ENCODE peak calls at places on chromosomes 7 and 10, in four cellular contexts. K is uterus, U is HL-60, P is body of pancreas. F is an unnamed sample.

GRCh38 chr7:91082038-91082437 is 182.2 kb upstream of the FZD1 start:
- DNase-seq in K (no peak), P (no peak), U (no peak), F (no peak)

GRCh38 chr10:30589441-30589840 is 40.1 kb downstream of the LYZL2 start:
- DNase-seq in U (no peak), K (no peak), P (no peak), F (no peak)

GRCh38 chr10:57165671-57166070 is 804.6 kb upstream of the ZWINT start:
- DNase-seq in K (no peak), P (no peak), U (no peak), F (no peak)

GRCh38 chr7:106984034-106984433 is 60.5 kb upstream of the PRKAR2B start:
- DNase-seq in P (no peak), K (no peak), U (no peak), F (peak; percentile 9)

GRCh38 chr10:87045434-87045938 is 25.4 kb downstream of the FAM25A start:
- DNase-seq in U (no peak), K (no peak), P (no peak), F (no peak)

GRCh38 chr10:12628964-12629766 is 279.8 kb downstream of the CAMK1D start:
- DNase-seq in P (peak; percentile 27), K (no peak), U (no peak), F (no peak)

GRCh38 chr10:44306762-44307161 is 78.1 kb downstream of the CXCL12 start:
- DNase-seq in K (no peak), U (no peak), P (no peak), F (no peak)

GRCh38 chr7:2158331-2159175 is 74.2 kb downstream of the MAD1L1 start:
- DNase-seq in U (no peak), P (no peak), K (peak; percentile 10), F (no peak)

GRCh38 chr10:68561804-68562649 is 1.9 kb downstream of the TET1 start:
- DNase-seq in U (no peak), P (no peak), K (peak; percentile 33), F (no peak)

GRCh38 chr10:92757066-92757716 is 67.4 kb downstream of the HHEX start:
- DNase-seq in P (peak; percentile 57), U (peak; percentile 83), K (peak; percentile 77), F (peak; percentile 90)

GRCh38 chr10:97188234-97188847 is 2.6 kb upstream of the SLIT1 start:
- DNase-seq in K (no peak), U (no peak), P (no peak), F (no peak)

GRCh38 chr10:108970016-108970415 is 953.3 kb downstream of the XPNPEP1 start:
- DNase-seq in K (no peak), P (no peak), U (no peak), F (no peak)

GRCh38 chr10:36383349-36383748 is 741.3 kb upstream of the FZD8 start:
- DNase-seq in U (no peak), K (no peak), P (no peak), F (no peak)

GRCh38 chr10:75395171-75395954 is 6.2 kb downstream of the ZNF503 start:
- DNase-seq in U (no peak), K (peak; percentile 73), P (peak; percentile 74), F (no peak)

GRCh38 chr10:72250666-72251065 is 23.1 kb upstream of the DDIT4 start:
- DNase-seq in U (no peak), P (peak; percentile 47), K (peak; percentile 80), F (no peak)

GRCh38 chr7:27478104-27478503 is 184.6 kb downstream of the HIBADH start:
- DNase-seq in P (no peak), K (no peak), U (no peak), F (no peak)

GRCh38 chr7:10973061-10973941 is at the start of gene PHF14:
- DNase-seq in K (peak; percentile 97), P (peak; percentile 99), U (peak; percentile 92), F (peak; percentile 96)

GRCh38 chr10:10901906-10902305 is 115.8 kb upstream of the CELF2 start:
- DNase-seq in U (no peak), K (no peak), P (no peak), F (no peak)

GRCh38 chr10:30433779-30434272 is at the start of gene MAP3K8:
- DNase-seq in P (peak; percentile 87), U (peak; percentile 42), K (peak; percentile 89), F (peak; percentile 98)

GRCh38 chr7:141676618-141677017 is 25.3 kb downstream of the DENND11 start:
- DNase-seq in U (no peak), P (no peak), K (no peak), F (no peak)

GRCh38 chr7:134932707-134933370 is 53.5 kb upstream of the AGBL3 start:
- DNase-seq in K (peak; percentile 30), P (no peak), U (no peak), F (peak; percentile 97)

GRCh38 chr10:122632561-122632960 is 67.1 kb downstream of the C10orf120 start:
- DNase-seq in U (no peak), P (no peak), K (no peak), F (no peak)

GRCh38 chr10:63921932-63922713 is 400.9 kb downstream of the REEP3 start:
- DNase-seq in P (no peak), K (no peak), U (no peak), F (no peak)

GRCh38 chr7:81410471-81411117 is 359.3 kb downstream of the HGF start:
- DNase-seq in U (no peak), K (no peak), P (no peak), F (no peak)

GRCh38 chr7:23347682-23348180 is 48.6 kb downstream of the MALSU1 start:
- DNase-seq in K (no peak), P (no peak), U (no peak), F (no peak)

GRCh38 chr10:75377869-75378268 is 23.7 kb downstream of the ZNF503 start:
- DNase-seq in P (no peak), K (no peak), U (no peak), F (no peak)

GRCh38 chr10:123909866-123910265 is 18.3 kb upstream of the CPXM2 start:
- DNase-seq in U (no peak), P (no peak), K (no peak), F (no peak)

GRCh38 chr7:43572516-43573049 is 10.3 kb upstream of the STK17A start:
- DNase-seq in K (no peak), P (no peak), U (peak; percentile 96), F (no peak)

GRCh38 chr7:39509912-39510311 is 56.3 kb upstream of the YAE1 start:
- DNase-seq in U (no peak), P (no peak), K (no peak), F (no peak)

GRCh38 chr7:39507866-39508551 is 58.2 kb upstream of the YAE1 start:
- DNase-seq in U (peak; percentile 32), P (no peak), K (no peak), F (no peak)

GRCh38 chr7:39510738-39511372 is 55.3 kb upstream of the YAE1 start:
- DNase-seq in U (no peak), P (no peak), K (no peak), F (no peak)

GRCh38 chr7:39504963-39505362 is 61.2 kb upstream of the YAE1 start:
- DNase-seq in K (no peak), U (no peak), P (peak; percentile 14), F (no peak)

DNA sequence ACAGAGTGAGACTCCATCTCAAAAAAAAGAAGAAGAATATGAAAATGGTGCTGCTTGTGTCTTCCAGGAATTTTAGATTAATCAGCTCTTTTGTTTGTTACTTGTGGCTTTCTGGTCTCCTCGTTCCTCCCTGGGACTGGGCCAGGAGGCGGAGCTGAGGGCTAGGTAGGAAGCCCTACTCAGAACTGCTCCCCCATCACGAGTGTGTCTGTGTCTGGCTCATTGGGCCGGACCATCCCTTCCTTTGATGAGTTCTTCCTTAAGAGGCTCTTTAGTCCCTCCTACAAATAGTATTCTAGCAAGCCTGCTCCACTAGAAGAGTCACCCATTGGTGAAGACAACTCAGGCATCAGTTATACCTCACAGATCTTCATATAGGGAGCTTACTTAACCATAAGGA is 56.8 kb upstream of the YAE1 start:
- DNase-seq in U (no peak), K (no peak), P (no peak), F (no peak)
- H3K27ac ChIP-seq in U (no peak overlapping the region), K (no peak overlapping the region), P (no peak overlapping the region), F (no peak overlapping the region)

GRCh38 chr7:48087349-48087748 is 1.7 kb upstream of the UPP1 start:
- DNase-seq in U (no peak), P (no peak), K (no peak), F (no peak)
- TF ChIP-seq CTCF in U (no peak), P (no peak), K (no peak), F (no peak)

GRCh38 chr10:4276151-4276550 is 491.1 kb upstream of the KLF6 start:
- DNase-seq in U (no peak), P (no peak), K (no peak), F (no peak)

GRCh38 chr10:4281207-4281825 is 496.3 kb upstream of the KLF6 start:
- DNase-seq in K (no peak), U (no peak), P (no peak), F (no peak)

GRCh38 chr10:4280481-4281206 is 495.6 kb upstream of the KLF6 start:
- DNase-seq in U (no peak), P (peak; percentile 22), K (no peak), F (no peak)

GRCh38 chr10:4279649-4280048 is 494.6 kb upstream of the KLF6 start:
- DNase-seq in P (no peak), U (no peak), K (no peak), F (no peak)

GRCh38 chr10:4278161-4278560 is 493.2 kb upstream of the KLF6 start:
- DNase-seq in U (no peak), K (no peak), P (no peak), F (no peak)
- H3K4me3 ChIP-seq in U (no peak overlapping the region), K (no peak overlapping the region), P (no peak overlapping the region), F (no peak overlapping the region)

DNA sequence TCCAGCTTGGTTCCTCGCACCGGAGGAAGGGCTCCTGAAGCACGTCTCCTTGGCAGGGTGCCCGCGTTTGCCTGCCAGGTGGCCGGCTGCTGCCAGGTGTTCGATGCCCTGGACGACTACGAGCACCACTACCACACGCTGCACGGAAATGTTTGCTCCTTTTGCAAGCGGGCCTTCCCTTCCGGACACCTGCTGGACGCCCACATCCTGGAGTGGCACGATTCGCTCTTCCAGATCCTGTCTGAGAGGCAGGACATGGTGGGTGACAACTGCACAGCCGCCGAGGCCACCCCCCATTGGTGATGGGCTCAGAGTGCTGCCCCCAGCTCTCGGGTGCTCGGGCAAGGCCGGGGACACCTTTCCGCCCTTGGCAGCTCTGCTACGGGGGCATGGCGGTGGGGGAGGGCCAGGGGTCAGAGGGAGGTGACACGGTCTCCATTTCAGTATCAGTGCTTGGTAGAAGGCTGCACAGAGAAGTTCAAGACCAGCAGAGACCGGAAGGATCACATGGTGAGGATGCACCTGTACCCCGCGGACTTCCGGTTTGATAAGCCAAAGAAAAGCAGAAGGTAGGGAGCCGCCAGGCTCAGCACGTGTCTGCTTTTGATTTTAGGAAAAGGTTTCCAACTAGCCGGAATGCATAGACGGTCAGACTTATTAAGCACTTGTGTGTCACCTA is 1.1 kb downstream of the ZNF511 start:
- DNase-seq in P (peak; percentile 73), K (peak; percentile 51), U (peak; percentile 49), F (no peak)
- H3K27ac ChIP-seq in P (peak overlapping the region; percentile 33), K (peak overlapping the region; percentile 97), U (peak overlapping the region; percentile 93), F (no peak overlapping the region)

DNA sequence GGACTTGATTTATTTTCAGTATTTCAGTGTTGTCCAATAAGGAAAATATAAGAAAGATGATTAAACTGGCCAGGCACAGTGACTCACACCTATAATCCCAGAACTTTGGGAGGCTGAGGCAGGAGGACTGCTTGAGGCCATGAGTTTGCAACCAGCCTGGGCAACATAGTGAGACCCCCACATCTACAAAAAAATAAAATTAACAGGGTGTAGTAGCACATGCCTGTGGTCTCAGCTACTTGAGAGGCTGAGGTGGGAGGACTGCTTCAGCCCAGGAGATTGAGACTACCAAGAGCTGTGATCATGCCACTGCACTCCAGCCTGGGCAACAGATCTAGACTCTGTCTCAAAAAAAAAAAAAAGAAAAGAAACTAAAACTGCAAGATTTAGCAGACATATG is 138.0 kb downstream of the PARD3 start:
- DNase-seq in K (no peak), P (no peak), U (no peak), F (no peak)
- TF ChIP-seq CTCF in K (no peak), P (no peak), U (no peak), F (no peak)